ENCODE peak calls at places on chromosomes 7 and 10, in six cellular contexts. K is IMR-90, B is neuronal stem cell, X is mesendoderm, M is H1, R is mesenchymal stem cell. E is an unnamed sample.

GRCh38 chr10:15222511-15222910 is 54.0 kb upstream of the NMT2 start:
- DNase-seq in K (peak; percentile 32), B (no peak), X (no peak), M (no peak), R (no peak), E (no peak)

GRCh38 chr10:28796606-28797512 is 119.5 kb downstream of the BAMBI start:
- DNase-seq in K (peak; percentile 83), B (no peak), X (no peak), M (no peak), R (peak; percentile 77), E (no peak)

GRCh38 chr7:98878365-98879197 is at the start of gene TRRAP:
- DNase-seq in K (peak; percentile 62), B (peak; percentile 72), X (peak; percentile 81), M (no peak), R (peak; percentile 68), E (peak; percentile 75)

GRCh38 chr10:116306847-116307246 is 17.4 kb upstream of the CCDC172 start:
- DNase-seq in K (no peak), B (no peak), X (no peak), M (no peak), R (no peak), E (no peak)

GRCh38 chr7:33892945-33893344 is 12.4 kb upstream of the BMPER start:
- DNase-seq in K (no peak), B (no peak), X (no peak), M (no peak), R (no peak), E (no peak)

GRCh38 chr7:120337308-120337907 is 64.4 kb downstream of the KCND2 start:
- DNase-seq in K (peak; percentile 0), B (peak; percentile 1), X (peak; percentile 32), M (no peak), R (peak; percentile 12), E (no peak)

GRCh38 chr10:118332948-118333710 is 9.0 kb downstream of the FAM204A start:
- DNase-seq in K (peak; percentile 5), B (no peak), X (no peak), M (no peak), R (peak; percentile 36), E (no peak)

GRCh38 chr7:41003031-41003925 is 699.6 kb downstream of the INHBA start:
- DNase-seq in K (peak; percentile 40), B (peak; percentile 44), X (peak; percentile 82), M (peak; percentile 68), R (no peak), E (peak; percentile 63)

GRCh38 chr7:77354914-77355313 is 61.2 kb downstream of the GSAP start:
- DNase-seq in K (no peak), B (no peak), X (no peak), M (no peak), R (no peak), E (no peak)

GRCh38 chr10:4546500-4546899 is 279.5 kb upstream of the AKR1E2 start:
- DNase-seq in K (peak; percentile 79), B (no peak), X (no peak), M (no peak), R (peak; percentile 56), E (no peak)

GRCh38 chr7:34806831-34807230 is 148.8 kb downstream of the NPSR1 start:
- DNase-seq in K (no peak), B (no peak), X (no peak), M (no peak), R (no peak), E (no peak)

GRCh38 chr10:84293574-84294016 is 34.8 kb upstream of the CCSER2 start:
- DNase-seq in K (peak; percentile 15), B (no peak), X (peak; percentile 93), M (no peak), R (no peak), E (no peak)

GRCh38 chr10:14673189-14673947 is 101.3 kb downstream of the FAM107B start:
- DNase-seq in K (peak; percentile 23), B (no peak), X (no peak), M (no peak), R (peak; percentile 84), E (no peak)

GRCh38 chr10:75283150-75284096 is 47.7 kb upstream of the COMTD1 start:
- DNase-seq in K (peak; percentile 74), B (no peak), X (peak; percentile 85), M (no peak), R (peak; percentile 67), E (peak; percentile 78)

GRCh38 chr10:100436255-100436654 is 26.6 kb upstream of the WNT8B start:
- DNase-seq in K (no peak), B (peak; percentile 8), X (no peak), M (no peak), R (no peak), E (no peak)

GRCh38 chr7:143947111-143947510 is 7.5 kb upstream of the OR2F1 start:
- DNase-seq in K (no peak), B (no peak), X (no peak), M (no peak), R (no peak), E (no peak)

GRCh38 chr7:157415486-157415885 is 78.7 kb downstream of the DNAJB6 start:
- DNase-seq in K (no peak), B (no peak), X (no peak), M (no peak), R (no peak), E (no peak)

DNA sequence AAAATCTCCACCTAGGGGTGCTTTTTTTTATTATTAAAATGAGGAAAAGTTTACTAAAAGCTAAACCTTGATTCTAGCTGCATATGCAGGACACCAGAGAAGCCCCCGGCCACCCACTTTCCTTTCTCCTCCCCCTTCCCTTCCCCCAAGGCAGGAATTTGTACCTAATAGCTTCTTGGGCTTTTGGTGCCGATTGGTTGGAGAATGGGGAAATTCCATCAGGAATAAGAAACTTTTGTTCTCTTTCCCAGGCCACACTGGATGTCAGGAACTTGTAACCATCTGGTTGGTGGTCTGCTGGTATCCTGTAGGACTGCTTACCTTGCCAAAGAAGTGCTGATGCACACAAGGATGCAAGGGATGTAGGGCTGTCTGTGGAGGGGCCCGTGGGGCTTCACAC is 16.7 kb upstream of the GPR37 start:
- DNase-seq in K (no peak), B (no peak), X (peak; percentile 18), M (no peak), R (no peak), E (no peak)
- H4K8ac ChIP-seq in K (no peak overlapping the region), B (no peak overlapping the region), X (no peak overlapping the region), M (peak overlapping the region; percentile 76), R (peak overlapping the region; percentile 45), E (no peak overlapping the region)

GRCh38 chr7:122354656-122355055 is 50.1 kb upstream of the FEZF1 start:
- DNase-seq in K (no peak), B (no peak), X (no peak), M (no peak), R (no peak), E (no peak)

GRCh38 chr7:122350701-122351100 is 46.2 kb upstream of the FEZF1 start:
- DNase-seq in K (no peak), B (no peak), X (peak; percentile 31), M (no peak), R (no peak), E (no peak)

GRCh38 chr7:122352454-122352853 is 47.9 kb upstream of the FEZF1 start:
- DNase-seq in K (no peak), B (no peak), X (peak; percentile 42), M (no peak), R (no peak), E (no peak)
- H2BK15ac ChIP-seq in K (no peak overlapping the region), B (no peak overlapping the region), X (no peak overlapping the region), M (no peak overlapping the region), R (no peak overlapping the region), E (no peak overlapping the region)

GRCh38 chr10:29870522-29871044 is 188.8 kb downstream of the JCAD start:
- DNase-seq in K (no peak), B (no peak), X (no peak), M (no peak), R (no peak), E (no peak)

GRCh38 chr10:29876008-29876555 is 183.3 kb downstream of the JCAD start:
- DNase-seq in K (no peak), B (no peak), X (no peak), M (no peak), R (no peak), E (no peak)

GRCh38 chr10:29874604-29875269 is 184.6 kb downstream of the JCAD start:
- DNase-seq in K (no peak), B (no peak), X (peak; percentile 36), M (no peak), R (peak; percentile 34), E (no peak)

GRCh38 chr10:29877798-29878491 is 181.4 kb downstream of the JCAD start:
- DNase-seq in K (no peak), B (no peak), X (no peak), M (no peak), R (no peak), E (no peak)

GRCh38 chr10:29873941-29874340 is 185.4 kb downstream of the JCAD start:
- DNase-seq in K (peak; percentile 46), B (no peak), X (no peak), M (no peak), R (peak; percentile 52), E (no peak)
- H2AK5ac ChIP-seq in K (no peak overlapping the region), B (no peak overlapping the region), X (no peak overlapping the region), M (no peak overlapping the region), R (no peak overlapping the region), E (no peak overlapping the region)

GRCh38 chr7:140683657-140684056 is 10.9 kb downstream of the ADCK2 start:
- DNase-seq in K (no peak), B (no peak), X (no peak), M (no peak), R (no peak), E (no peak)

GRCh38 chr7:140681766-140682165 is 9.0 kb downstream of the ADCK2 start:
- DNase-seq in K (no peak), B (no peak), X (no peak), M (no peak), R (no peak), E (no peak)

GRCh38 chr7:140685407-140686087 is 11.0 kb upstream of the NDUFB2 start:
- DNase-seq in K (no peak), B (no peak), X (no peak), M (no peak), R (no peak), E (no peak)

GRCh38 chr7:140686921-140687320 is 9.6 kb upstream of the NDUFB2 start:
- DNase-seq in K (no peak), B (no peak), X (no peak), M (no peak), R (no peak), E (no peak)

GRCh38 chr7:140684066-140684950 is 11.6 kb downstream of the ADCK2 start:
- DNase-seq in K (no peak), B (no peak), X (peak; percentile 53), M (no peak), R (no peak), E (no peak)
- H4K8ac ChIP-seq in K (no peak overlapping the region), B (no peak overlapping the region), X (no peak overlapping the region), M (no peak overlapping the region), R (no peak overlapping the region), E (no peak overlapping the region)

GRCh38 chr10:95635319-95635733 is 21.2 kb downstream of the ALDH18A1 start:
- DNase-seq in K (no peak), B (no peak), X (no peak), M (no peak), R (no peak), E (no peak)
- H2BK15ac ChIP-seq in K (no peak overlapping the region), B (no peak overlapping the region), X (no peak overlapping the region), M (no peak overlapping the region), R (no peak overlapping the region), E (no peak overlapping the region)

E was measured in H9.